ENCODE peak calls at places on chromosomes 4 and X, in four cellular contexts. One of them, this sample, is unnamed.

GRCh38 chrX:131827935-131828334 is 195.2 kb upstream of the STK26 start:
- DNase-seq in sigmoid colon: no peak
- DNase-seq in cardiac muscle cell: peak
- DNase-seq in stimulated activated CD4-positive, alpha-beta T cell treated with anti-CD3 and anti-CD28 coated beads, Interleukin-4, amount 100 ng/mL, for 4 hours: peak
- DNase-seq in this sample: peak

GRCh38 chr4:38857354-38858096 is 908 bp upstream of the TLR6 start:
- DNase-seq in cardiac muscle cell: no peak
- DNase-seq in stimulated activated CD4-positive, alpha-beta T cell treated with anti-CD3 and anti-CD28 coated beads, Interleukin-4, amount 100 ng/mL, for 4 hours: peak
- DNase-seq in sigmoid colon: no peak
- DNase-seq in this sample: no peak

GRCh38 chr4:22237846-22238513 is 277.9 kb downstream of the ADGRA3 start:
- DNase-seq in stimulated activated CD4-positive, alpha-beta T cell treated with anti-CD3 and anti-CD28 coated beads, Interleukin-4, amount 100 ng/mL, for 4 hours: no peak
- DNase-seq in cardiac muscle cell: peak
- DNase-seq in sigmoid colon: no peak
- DNase-seq in this sample: peak

GRCh38 chr4:762211-763190 is 56.9 kb downstream of the PCGF3 start:
- DNase-seq in sigmoid colon: no peak
- DNase-seq in cardiac muscle cell: no peak
- DNase-seq in stimulated activated CD4-positive, alpha-beta T cell treated with anti-CD3 and anti-CD28 coated beads, Interleukin-4, amount 100 ng/mL, for 4 hours: no peak
- DNase-seq in this sample: peak

GRCh38 chrX:103398321-103398937 is 22.1 kb downstream of the BEX3 start:
- DNase-seq in sigmoid colon: no peak
- DNase-seq in cardiac muscle cell: no peak
- DNase-seq in stimulated activated CD4-positive, alpha-beta T cell treated with anti-CD3 and anti-CD28 coated beads, Interleukin-4, amount 100 ng/mL, for 4 hours: no peak
- DNase-seq in this sample: no peak

GRCh38 chrX:45623266-45623665 is 422.6 kb upstream of the DIPK2B start:
- DNase-seq in stimulated activated CD4-positive, alpha-beta T cell treated with anti-CD3 and anti-CD28 coated beads, Interleukin-4, amount 100 ng/mL, for 4 hours: no peak
- DNase-seq in sigmoid colon: no peak
- DNase-seq in cardiac muscle cell: no peak
- DNase-seq in this sample: no peak

GRCh38 chrX:40908026-40908425 is 172.7 kb upstream of the MED14 start:
- DNase-seq in stimulated activated CD4-positive, alpha-beta T cell treated with anti-CD3 and anti-CD28 coated beads, Interleukin-4, amount 100 ng/mL, for 4 hours: no peak
- DNase-seq in sigmoid colon: no peak
- DNase-seq in cardiac muscle cell: no peak
- DNase-seq in this sample: no peak

GRCh38 chr4:23232987-23233386 is 540.2 kb downstream of the GBA3 start:
- DNase-seq in sigmoid colon: no peak
- DNase-seq in cardiac muscle cell: no peak
- DNase-seq in stimulated activated CD4-positive, alpha-beta T cell treated with anti-CD3 and anti-CD28 coated beads, Interleukin-4, amount 100 ng/mL, for 4 hours: no peak
- DNase-seq in this sample: no peak

GRCh38 chr4:76689079-76689817 is 208.7 kb downstream of the SOWAHB start:
- DNase-seq in sigmoid colon: no peak
- DNase-seq in cardiac muscle cell: peak
- DNase-seq in stimulated activated CD4-positive, alpha-beta T cell treated with anti-CD3 and anti-CD28 coated beads, Interleukin-4, amount 100 ng/mL, for 4 hours: no peak
- DNase-seq in this sample: peak

GRCh38 chrX:85992811-85993229 is 54.5 kb downstream of the CHM start:
- DNase-seq in sigmoid colon: no peak
- DNase-seq in cardiac muscle cell: no peak
- DNase-seq in stimulated activated CD4-positive, alpha-beta T cell treated with anti-CD3 and anti-CD28 coated beads, Interleukin-4, amount 100 ng/mL, for 4 hours: no peak
- DNase-seq in this sample: no peak

GRCh38 chrX:103356897-103357296 is 591 bp downstream of the TCEAL9 start:
- DNase-seq in stimulated activated CD4-positive, alpha-beta T cell treated with anti-CD3 and anti-CD28 coated beads, Interleukin-4, amount 100 ng/mL, for 4 hours: no peak
- DNase-seq in sigmoid colon: no peak
- DNase-seq in cardiac muscle cell: peak
- DNase-seq in this sample: no peak

GRCh38 chrX:140526138-140526537 is 21.3 kb upstream of the SOX3 start:
- DNase-seq in stimulated activated CD4-positive, alpha-beta T cell treated with anti-CD3 and anti-CD28 coated beads, Interleukin-4, amount 100 ng/mL, for 4 hours: no peak
- DNase-seq in cardiac muscle cell: no peak
- DNase-seq in sigmoid colon: no peak
- DNase-seq in this sample: no peak

GRCh38 chr4:123380728-123381716 is 15.6 kb upstream of the SPRY1 start:
- DNase-seq in sigmoid colon: no peak
- DNase-seq in cardiac muscle cell: no peak
- DNase-seq in stimulated activated CD4-positive, alpha-beta T cell treated with anti-CD3 and anti-CD28 coated beads, Interleukin-4, amount 100 ng/mL, for 4 hours: no peak
- DNase-seq in this sample: no peak

GRCh38 chr4:87912164-87913004 is 63.1 kb upstream of the SPP1 start:
- DNase-seq in stimulated activated CD4-positive, alpha-beta T cell treated with anti-CD3 and anti-CD28 coated beads, Interleukin-4, amount 100 ng/mL, for 4 hours: no peak
- DNase-seq in cardiac muscle cell: no peak
- DNase-seq in sigmoid colon: no peak
- DNase-seq in this sample: no peak

GRCh38 chr4:77956917-77957316 is 94.3 kb downstream of the MRPL1 start:
- DNase-seq in sigmoid colon: no peak
- DNase-seq in stimulated activated CD4-positive, alpha-beta T cell treated with anti-CD3 and anti-CD28 coated beads, Interleukin-4, amount 100 ng/mL, for 4 hours: no peak
- DNase-seq in cardiac muscle cell: no peak
- DNase-seq in this sample: no peak

GRCh38 chrX:48824066-48824465 is 2.2 kb upstream of the ERAS start:
- DNase-seq in cardiac muscle cell: no peak
- DNase-seq in sigmoid colon: no peak
- DNase-seq in stimulated activated CD4-positive, alpha-beta T cell treated with anti-CD3 and anti-CD28 coated beads, Interleukin-4, amount 100 ng/mL, for 4 hours: no peak
- DNase-seq in this sample: no peak

GRCh38 chr4:8509311-8509950 is 68.9 kb downstream of the TRMT44 start:
- DNase-seq in sigmoid colon: peak
- DNase-seq in cardiac muscle cell: no peak
- DNase-seq in stimulated activated CD4-positive, alpha-beta T cell treated with anti-CD3 and anti-CD28 coated beads, Interleukin-4, amount 100 ng/mL, for 4 hours: no peak
- DNase-seq in this sample: no peak

GRCh38 chrX:45187731-45188130 is 12.9 kb downstream of the DIPK2B start:
- DNase-seq in cardiac muscle cell: no peak
- DNase-seq in sigmoid colon: no peak
- DNase-seq in stimulated activated CD4-positive, alpha-beta T cell treated with anti-CD3 and anti-CD28 coated beads, Interleukin-4, amount 100 ng/mL, for 4 hours: no peak
- DNase-seq in this sample: no peak

GRCh38 chr4:26452565-26453531 is 37.4 kb downstream of the CCKAR start:
- DNase-seq in cardiac muscle cell: no peak
- DNase-seq in stimulated activated CD4-positive, alpha-beta T cell treated with anti-CD3 and anti-CD28 coated beads, Interleukin-4, amount 100 ng/mL, for 4 hours: no peak
- DNase-seq in sigmoid colon: no peak
- DNase-seq in this sample: no peak

GRCh38 chr4:189769131-189769530 is 171.5 kb upstream of the FRG1 start:
- DNase-seq in cardiac muscle cell: no peak
- DNase-seq in sigmoid colon: no peak
- DNase-seq in stimulated activated CD4-positive, alpha-beta T cell treated with anti-CD3 and anti-CD28 coated beads, Interleukin-4, amount 100 ng/mL, for 4 hours: no peak
- DNase-seq in this sample: no peak